ENCODE peak calls at places on chromosomes 2 and 18, in four cellular contexts. G is sigmoid colon, I is A549, L is transverse colon. P is an unnamed sample.

GRCh38 chr2:18096836-18097405 is 218.5 kb downstream of the KCNS3 start:
- DNase-seq in G (no peak), L (no peak), I (no peak), P (no peak)

GRCh38 chr2:60936757-60937156 is 55.4 kb downstream of the REL start:
- DNase-seq in L (no peak), G (no peak), I (no peak), P (no peak)

GRCh38 chr2:88810017-88810416 is 118.5 kb downstream of the RPIA start:
- DNase-seq in G (no peak), I (no peak), L (no peak), P (no peak)

GRCh38 chr2:102620367-102620766 is 1.0 kb downstream of the SLC9A2 start:
- DNase-seq in I (no peak), G (no peak), L (peak), P (no peak)

GRCh38 chr2:71940695-71941094 is 207.0 kb downstream of the CYP26B1 start:
- DNase-seq in I (no peak), L (peak), G (no peak), P (no peak)

GRCh38 chr2:240906141-240906910 is at the start of gene CROCC2:
- DNase-seq in G (no peak), L (no peak), I (no peak), P (no peak)

GRCh38 chr2:222942556-222942955 is 81.7 kb downstream of the ACSL3 start:
- DNase-seq in G (no peak), I (no peak), L (no peak), P (no peak)

GRCh38 chr2:216516730-216517350 is 18.2 kb downstream of the RPL37A start:
- DNase-seq in L (no peak), G (no peak), I (peak), P (no peak)

GRCh38 chr2:139992711-139993345 is 1212.6 kb upstream of the NXPH2 start:
- DNase-seq in G (no peak), I (no peak), L (no peak), P (no peak)

GRCh38 chr2:11874861-11875260 is 128.4 kb downstream of the LPIN1 start:
- DNase-seq in I (no peak), G (peak), L (no peak), P (no peak)

GRCh38 chr2:11876889-11877288 is 130.5 kb downstream of the LPIN1 start:
- DNase-seq in I (no peak), L (no peak), G (no peak), P (no peak)

GRCh38 chr2:11877764-11878163 is 131.3 kb downstream of the LPIN1 start:
- DNase-seq in L (no peak), I (no peak), G (peak), P (no peak)

GRCh38 chr2:11875481-11875880 is 129.0 kb downstream of the LPIN1 start:
- DNase-seq in L (no peak), I (no peak), G (no peak), P (no peak)

GRCh38 chr2:11876436-11876835 is 130.0 kb downstream of the LPIN1 start:
- DNase-seq in G (no peak), L (no peak), I (no peak), P (no peak)
- TF ChIP-seq EP300 in G (no peak), L (no peak), I (no peak), P (no peak)

GRCh38 chr18:5237723-5238370 is 40.8 kb upstream of the AKAIN1 start:
- DNase-seq in L (peak), I (peak), G (peak), P (peak)
- TF ChIP-seq EP300 in L (no peak), I (no peak), G (no peak), P (peak)

GRCh38 chr18:3790702-3791101 is 340.7 kb downstream of the TGIF1 start:
- DNase-seq in G (no peak), I (no peak), L (no peak), P (no peak)
- TF ChIP-seq EP300 in G (no peak), I (no peak), L (no peak), P (no peak)

GRCh38 chr2:75646090-75646582 is 447 bp upstream of the MRPL19 start:
- DNase-seq in L (no peak), G (no peak), I (no peak), P (no peak)

GRCh38 chr2:75645643-75646042 is 940 bp upstream of the MRPL19 start:
- DNase-seq in I (no peak), L (no peak), G (no peak), P (no peak)

GRCh38 chr2:75643980-75644379 is 2.6 kb upstream of the MRPL19 start:
- DNase-seq in I (no peak), L (no peak), G (no peak), P (no peak)

GRCh38 chr2:75647771-75648170 is 1.2 kb downstream of the MRPL19 start:
- DNase-seq in G (no peak), I (no peak), L (no peak), P (no peak)

GRCh38 chr2:75646583-75647425 is at the start of gene MRPL19:
- DNase-seq in G (peak), L (peak), I (peak), P (peak)
- TF ChIP-seq EP300 in G (no peak), L (no peak), I (no peak), P (peak)

GRCh38 chr2:190822038-190822437 is 58.6 kb upstream of the GLS start:
- DNase-seq in I (no peak), L (no peak), G (no peak), P (no peak)

GRCh38 chr2:190820416-190820815 is 60.2 kb upstream of the GLS start:
- DNase-seq in I (no peak), L (no peak), G (no peak), P (no peak)

GRCh38 chr2:190815223-190815622 is 65.4 kb upstream of the GLS start:
- DNase-seq in G (no peak), I (no peak), L (peak), P (no peak)

GRCh38 chr2:190817082-190817481 is 63.5 kb upstream of the GLS start:
- DNase-seq in I (no peak), G (no peak), L (no peak), P (no peak)

GRCh38 chr2:190819835-190820234 is 60.8 kb upstream of the GLS start:
- DNase-seq in L (no peak), G (no peak), I (no peak), P (no peak)
- TF ChIP-seq EP300 in L (no peak), G (no peak), I (no peak), P (no peak)

GRCh38 chr2:46337208-46337994 is 40.2 kb downstream of the EPAS1 start:
- DNase-seq in I (no peak), G (no peak), L (no peak), P (no peak)

GRCh38 chr2:46338674-46339073 is 41.5 kb downstream of the EPAS1 start:
- DNase-seq in L (no peak), I (no peak), G (no peak), P (no peak)

GRCh38 chr2:46339200-46339599 is 42.0 kb downstream of the EPAS1 start:
- DNase-seq in I (no peak), L (no peak), G (no peak), P (no peak)

GRCh38 chr2:46340740-46341420 is 43.7 kb downstream of the EPAS1 start:
- DNase-seq in I (no peak), L (no peak), G (no peak), P (no peak)

DNA sequence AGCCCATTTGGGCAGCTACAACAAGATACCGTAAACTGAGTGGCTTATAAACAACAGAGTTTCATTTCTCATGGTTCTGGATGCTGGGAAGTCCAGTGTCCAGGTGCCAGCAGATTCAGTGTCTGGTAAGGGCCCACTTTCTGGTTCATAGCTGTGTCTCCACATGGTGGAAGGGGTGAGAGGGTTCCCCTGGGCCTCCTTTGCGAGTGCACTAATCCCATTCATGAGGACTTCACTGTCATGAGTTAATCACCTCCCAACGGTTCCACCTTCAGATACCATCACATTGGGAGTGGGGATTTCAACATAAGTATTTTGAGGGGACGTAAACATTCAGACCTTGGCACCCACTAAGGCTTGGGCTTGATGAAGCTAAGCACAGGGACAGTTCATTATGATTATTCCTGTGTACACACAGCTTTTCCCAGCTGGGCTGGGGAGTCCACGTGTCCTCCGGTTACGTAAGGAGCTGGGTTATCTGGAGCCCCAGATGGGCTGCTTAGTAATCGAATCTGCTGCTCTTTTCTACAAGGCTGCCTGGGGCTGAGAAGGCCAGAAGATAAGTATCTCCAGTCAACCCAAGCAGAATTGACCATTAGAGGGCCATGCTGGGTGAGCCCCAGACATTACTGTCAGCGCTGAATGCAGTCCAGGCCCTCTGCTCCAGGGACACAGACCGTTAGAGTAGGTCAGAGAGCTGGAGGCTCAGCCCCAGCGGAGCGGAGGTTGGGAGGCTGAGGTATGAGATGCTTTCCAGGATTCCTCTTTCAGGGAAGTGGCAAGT is 42.7 kb downstream of the EPAS1 start:
- DNase-seq in G (no peak), I (no peak), L (no peak), P (no peak)
- TF ChIP-seq EP300 in G (no peak), I (no peak), L (no peak), P (no peak)

GRCh38 chr2:37641582-37642111 is 29.8 kb downstream of the CDC42EP3 start:
- DNase-seq in I (no peak), G (no peak), L (no peak), P (no peak)
- TF ChIP-seq EP300 in I (no peak), G (no peak), L (no peak), P (no peak)

P was measured in tibial nerve.